ENCODE peak calls at places on chromosomes 11 and 22, in ten cellular contexts. M is tibial artery; B is hepatocyte; Z is right lobe of liver; N is GM23338; S is left ventricle myocardium inferior; E is psoas muscle; X is aorta; W is esophagus squamous epithelium; C is CD4-positive, alpha-beta memory T cell. R is an unnamed sample. For H3K27me3, the result is how much of the 10 kb centered on the place peaks cover.

GRCh38 chr22:30830907-30831306 is 136.2 kb downstream of the OSBP2 start:
- DNase-seq in M (no peak), B (no peak), Z (no peak), N (peak), S (no peak), E (no peak), X (no peak), W (no peak), C (no peak), R (no peak)

GRCh38 chr22:49960967-49961600 is 512 bp downstream of the PIM3 start:
- DNase-seq in M (no peak), B (peak), Z (peak), N (peak), S (peak), E (peak), X (peak), W (no peak), C (peak), R (no peak)

GRCh38 chr11:100961633-100962032 is 168.0 kb downstream of the PGR start:
- DNase-seq in M (no peak), B (no peak), Z (no peak), N (no peak), S (no peak), E (no peak), X (no peak), W (no peak), C (no peak), R (no peak)

GRCh38 chr11:62012451-62013265 is 45.2 kb upstream of the FTH1 start:
- DNase-seq in M (no peak), B (no peak), Z (no peak), N (no peak), S (no peak), E (no peak), X (peak), W (no peak), C (no peak), R (no peak)

GRCh38 chr11:820655-821512 is 2.2 kb downstream of the PNPLA2 start:
- DNase-seq in M (peak), B (peak), Z (peak), N (no peak), S (peak), E (peak), X (peak), W (no peak), C (no peak), R (no peak)

GRCh38 chr22:26139320-26139719 is 29.9 kb upstream of the SEZ6L start:
- DNase-seq in M (no peak), B (no peak), Z (no peak), N (no peak), S (no peak), E (no peak), X (peak), W (no peak), C (no peak), R (no peak)

GRCh38 chr11:20873054-20873453 is 203.7 kb downstream of the NELL1 start:
- DNase-seq in M (no peak), B (peak), Z (no peak), N (peak), S (no peak), E (no peak), X (no peak), W (no peak), C (no peak), R (peak)

GRCh38 chr11:128714121-128714520 is 20.2 kb downstream of the FLI1 start:
- DNase-seq in M (no peak), B (no peak), Z (no peak), N (no peak), S (no peak), E (no peak), X (no peak), W (no peak), C (no peak), R (no peak)

GRCh38 chr11:88484873-88485621 is 147.5 kb upstream of the CTSC start:
- DNase-seq in M (peak), B (peak), Z (no peak), N (peak), S (no peak), E (no peak), X (no peak), W (no peak), C (peak), R (peak)

GRCh38 chr11:106998126-106998525 is 20.1 kb downstream of the GUCY1A2 start:
- DNase-seq in M (no peak), B (no peak), Z (no peak), N (no peak), S (no peak), E (no peak), X (no peak), W (no peak), C (no peak), R (no peak)

GRCh38 chr11:44833869-44834452 is 107.2 kb downstream of the TSPAN18 start:
- DNase-seq in M (no peak), B (peak), Z (no peak), N (peak), S (no peak), E (no peak), X (no peak), W (no peak), C (no peak), R (no peak)

GRCh38 chr11:130101661-130102060 is 32.0 kb downstream of the APLP2 start:
- DNase-seq in M (no peak), B (no peak), Z (no peak), N (no peak), S (no peak), E (no peak), X (no peak), W (no peak), C (no peak), R (no peak)

GRCh38 chr22:37735054-37735453 is 38.2 kb downstream of the TRIOBP start:
- DNase-seq in M (no peak), B (peak), Z (peak), N (peak), S (peak), E (peak), X (peak), W (no peak), C (no peak), R (peak)

GRCh38 chr11:67439321-67440228 is 2.1 kb upstream of the PTPRCAP start:
- DNase-seq in M (no peak), B (no peak), Z (peak), N (peak), S (no peak), E (no peak), X (no peak), W (no peak), C (no peak), R (no peak)

GRCh38 chr11:60871378-60872061 is 4.2 kb downstream of the ZP1 start:
- DNase-seq in M (no peak), B (no peak), Z (no peak), N (no peak), S (peak), E (no peak), X (no peak), W (no peak), C (no peak), R (no peak)

GRCh38 chr22:33110562-33111163 is 52.5 kb upstream of the SYN3 start:
- DNase-seq in M (no peak), B (no peak), Z (no peak), N (no peak), S (no peak), E (no peak), X (no peak), W (no peak), C (no peak), R (no peak)

GRCh38 chr11:116162541-116163230 is 610.1 kb downstream of the BUD13 start:
- DNase-seq in M (no peak), B (peak), Z (no peak), N (peak), S (no peak), E (no peak), X (no peak), W (no peak), C (no peak), R (no peak)

GRCh38 chr11:78350646-78351165 is 66.9 kb downstream of the GAB2 start:
- DNase-seq in M (no peak), B (no peak), Z (no peak), N (no peak), S (no peak), E (no peak), X (no peak), W (no peak), C (no peak), R (peak)

GRCh38 chr11:118939948-118940598 is 14.3 kb upstream of the BCL9L start:
- DNase-seq in M (no peak), B (peak), Z (no peak), N (peak), S (no peak), E (no peak), X (peak), W (no peak), C (peak), R (no peak)

GRCh38 chr11:102254047-102254446 is 63.2 kb upstream of the BIRC3 start:
- DNase-seq in M (no peak), B (no peak), Z (no peak), N (peak), S (no peak), E (no peak), X (no peak), W (no peak), C (no peak), R (no peak)

GRCh38 chr11:65699306-65699705 is 12.7 kb upstream of the KAT5 start:
- DNase-seq in M (no peak), B (no peak), Z (no peak), N (no peak), S (no peak), E (no peak), X (no peak), W (no peak), C (no peak), R (no peak)

GRCh38 chr11:122617926-122618325 is 37.6 kb upstream of the UBASH3B start:
- DNase-seq in M (no peak), B (no peak), Z (no peak), N (no peak), S (no peak), E (no peak), X (no peak), W (no peak), C (no peak), R (no peak)

GRCh38 chr22:25078591-25078990 is 121.1 kb upstream of the CRYBB3 start:
- DNase-seq in M (peak), B (no peak), Z (no peak), N (no peak), S (no peak), E (no peak), X (peak), W (no peak), C (no peak), R (no peak)

GRCh38 chr11:76237914-76238313 is 31.6 kb upstream of the WNT11 start:
- DNase-seq in M (no peak), B (peak), Z (no peak), N (peak), S (no peak), E (no peak), X (no peak), W (no peak), C (no peak), R (peak)

GRCh38 chr11:66100272-66101037 is 30.4 kb downstream of the PACS1 start:
- DNase-seq in M (peak), B (no peak), Z (peak), N (peak), S (peak), E (peak), X (peak), W (peak), C (peak), R (no peak)

GRCh38 chr11:26493616-26494015 is 78.4 kb downstream of the MUC15 start:
- DNase-seq in M (no peak), B (no peak), Z (no peak), N (peak), S (no peak), E (no peak), X (no peak), W (no peak), C (no peak), R (peak)

GRCh38 chr22:25406510-25407210 is 157.8 kb upstream of the GRK3 start:
- DNase-seq in M (peak), B (no peak), Z (no peak), N (no peak), S (peak), E (no peak), X (peak), W (no peak), C (no peak), R (peak)

GRCh38 chr11:120063686-120064340 is 74.1 kb downstream of the TRIM29 start:
- DNase-seq in M (no peak), B (no peak), Z (no peak), N (no peak), S (no peak), E (no peak), X (no peak), W (no peak), C (no peak), R (no peak)

GRCh38 chr11:75815345-75815983 is 454 bp downstream of the UVRAG start:
- DNase-seq in M (peak), B (peak), Z (no peak), N (peak), S (no peak), E (no peak), X (peak), W (no peak), C (peak), R (peak)

GRCh38 chr22:24985824-24986214 is 33.3 kb downstream of the KIAA1671 start:
- DNase-seq in M (peak), B (no peak), Z (no peak), N (no peak), S (no peak), E (no peak), X (peak), W (no peak), C (no peak), R (no peak)

GRCh38 chr11:108947654-108948570 is 283.0 kb downstream of the DDX10 start:
- DNase-seq in M (no peak), B (no peak), Z (no peak), N (no peak), S (no peak), E (no peak), X (no peak), W (no peak), C (no peak), R (no peak)

GRCh38 chr11:12195773-12196172 is 85.4 kb downstream of the MICAL2 start:
- DNase-seq in M (no peak), B (no peak), Z (no peak), N (no peak), S (no peak), E (no peak), X (no peak), W (no peak), C (peak), R (no peak)

GRCh38 chr22:17419348-17419747 is 50.1 kb downstream of the CECR2 start:
- DNase-seq in M (no peak), B (no peak), Z (no peak), N (no peak), S (no peak), E (no peak), X (no peak), W (no peak), C (no peak), R (no peak)

GRCh38 chr22:36731916-36732315 is 28.4 kb upstream of the CACNG2 start:
- DNase-seq in M (no peak), B (no peak), Z (no peak), N (no peak), S (no peak), E (no peak), X (no peak), W (no peak), C (no peak), R (no peak)

GRCh38 chr11:28735511-28735910 is 627.3 kb downstream of the METTL15 start:
- DNase-seq in M (no peak), B (no peak), Z (no peak), N (no peak), S (no peak), E (no peak), X (no peak), W (no peak), C (no peak), R (no peak)

GRCh38 chr22:22182218-22182989 is 62.2 kb upstream of the VPREB1 start:
- DNase-seq in M (no peak), B (no peak), Z (no peak), N (no peak), S (no peak), E (no peak), X (no peak), W (no peak), C (no peak), R (no peak)
- H3K27me3 ChIP-seq in M (under half), B (under half), Z (under half), N (half or more), S (half or more), E (under half), X (under half), W (half or more), C (under half), R (under half)

GRCh38 chr11:73982990-73983763 is 534 bp upstream of the UCP2 start:
- DNase-seq in M (peak), B (peak), Z (peak), N (peak), S (peak), E (peak), X (peak), W (peak), C (peak), R (peak)

GRCh38 chr11:73980001-73980960 is 2.4 kb downstream of the UCP2 start:
- DNase-seq in M (peak), B (peak), Z (peak), N (peak), S (no peak), E (peak), X (peak), W (peak), C (peak), R (no peak)

GRCh38 chr11:73981051-73981805 is 1.4 kb downstream of the UCP2 start:
- DNase-seq in M (no peak), B (no peak), Z (peak), N (no peak), S (no peak), E (no peak), X (peak), W (no peak), C (no peak), R (no peak)

GRCh38 chr11:73983764-73984543 is 1.3 kb upstream of the UCP2 start:
- DNase-seq in M (peak), B (no peak), Z (peak), N (no peak), S (no peak), E (no peak), X (peak), W (no peak), C (no peak), R (peak)

GRCh38 chr11:73982595-73982989 is at the start of gene UCP2:
- DNase-seq in M (peak), B (peak), Z (peak), N (peak), S (peak), E (peak), X (peak), W (peak), C (peak), R (peak)
- H3K27ac ChIP-seq in M (peak), B (peak), Z (peak), N (peak), S (peak), E (peak), X (peak), W (peak), C (peak), R (peak)

GRCh38 chr22:45051419-45051818 is 41.6 kb upstream of the PHF21B start:
- DNase-seq in M (no peak), B (no peak), Z (no peak), N (no peak), S (no peak), E (no peak), X (no peak), W (no peak), C (no peak), R (no peak)
- H3K27me3 ChIP-seq in M (under half), B (under half), Z (under half), N (under half), S (half or more), E (under half), X (under half), W (half or more), C (under half), R (under half)

GRCh38 chr11:2732940-2733628 is 33.3 kb upstream of the KCNQ1OT1 start:
- DNase-seq in M (no peak), B (no peak), Z (peak), N (no peak), S (no peak), E (peak), X (no peak), W (no peak), C (no peak), R (no peak)
- H3K27ac ChIP-seq in M (no peak), B (no peak), Z (no peak), N (no peak), S (no peak), E (no peak), X (no peak), W (no peak), C (no peak), R (no peak)